ENCODE peak calls at places on chromosomes 6 and 20, in ten cellular contexts. I, L, Z, Q, E, A, V, J, C and X are unnamed samples. For H3K27me3, the result is how much of the 10 kb centered on the place peaks cover.

GRCh38 chr20:2652724-2653510 is 485 bp downstream of the NOP56 start:
- DNase-seq in I (no peak), L (no peak), Z (no peak), Q (no peak), E (peak), A (no peak), V (no peak), J (no peak), C (no peak), X (no peak)

GRCh38 chr6:38794682-38795081 is 79.6 kb downstream of the DNAH8 start:
- DNase-seq in I (no peak), L (no peak), Z (no peak), Q (no peak), E (no peak), A (no peak), V (no peak), J (no peak), C (no peak), X (no peak)

GRCh38 chr20:61325718-61326117 is 73.7 kb downstream of the CDH4 start:
- DNase-seq in I (no peak), L (peak), Z (no peak), Q (no peak), E (no peak), A (no peak), V (no peak), J (no peak), C (no peak), X (no peak)

GRCh38 chr6:118283759-118284158 is 264.3 kb upstream of the PLN start:
- DNase-seq in I (peak), L (no peak), Z (peak), Q (peak), E (peak), A (peak), V (no peak), J (peak), C (peak), X (no peak)

GRCh38 chr6:43687079-43687436 is 533 bp downstream of the MRPS18A start:
- DNase-seq in I (no peak), L (no peak), Z (no peak), Q (no peak), E (no peak), A (no peak), V (peak), J (no peak), C (no peak), X (no peak)

GRCh38 chr6:144094731-144095133 is 641 bp downstream of the SF3B5 start:
- DNase-seq in I (no peak), L (no peak), Z (no peak), Q (no peak), E (peak), A (no peak), V (no peak), J (no peak), C (no peak), X (no peak)

GRCh38 chr6:97312241-97312640 is 29.2 kb upstream of the MMS22L start:
- DNase-seq in I (no peak), L (no peak), Z (no peak), Q (no peak), E (no peak), A (no peak), V (no peak), J (no peak), C (no peak), X (no peak)

GRCh38 chr20:46174469-46175126 is 56.5 kb downstream of the CD40 start:
- DNase-seq in I (peak), L (peak), Z (peak), Q (peak), E (peak), A (peak), V (peak), J (peak), C (peak), X (peak)

GRCh38 chr6:75203721-75204120 is 2.1 kb downstream of the COL12A1 start:
- DNase-seq in I (no peak), L (no peak), Z (no peak), Q (no peak), E (no peak), A (no peak), V (no peak), J (no peak), C (no peak), X (no peak)

GRCh38 chr20:51368461-51369211 is 173.9 kb downstream of the NFATC2 start:
- DNase-seq in I (no peak), L (peak), Z (no peak), Q (no peak), E (no peak), A (no peak), V (peak), J (no peak), C (no peak), X (no peak)

GRCh38 chr6:91926827-91927226 is 1340.0 kb upstream of the MAP3K7 start:
- DNase-seq in I (no peak), L (no peak), Z (no peak), Q (no peak), E (no peak), A (no peak), V (no peak), J (no peak), C (no peak), X (no peak)

GRCh38 chr20:11810316-11811130 is 107.2 kb upstream of the BTBD3 start:
- DNase-seq in I (no peak), L (no peak), Z (no peak), Q (no peak), E (no peak), A (no peak), V (no peak), J (no peak), C (no peak), X (no peak)

GRCh38 chr6:77962070-77962469 is 309.2 kb downstream of the MEI4 start:
- DNase-seq in I (no peak), L (no peak), Z (no peak), Q (no peak), E (no peak), A (no peak), V (no peak), J (no peak), C (no peak), X (no peak)

GRCh38 chr20:38985603-38986170 is 23.5 kb downstream of the DHX35 start:
- DNase-seq in I (peak), L (no peak), Z (no peak), Q (no peak), E (no peak), A (no peak), V (no peak), J (no peak), C (no peak), X (no peak)

GRCh38 chr6:39574991-39575390 is 150.2 kb downstream of the KIF6 start:
- DNase-seq in I (no peak), L (no peak), Z (no peak), Q (no peak), E (no peak), A (no peak), V (no peak), J (no peak), C (no peak), X (no peak)

GRCh38 chr20:57393321-57394086 is 2.3 kb downstream of the RBM38 start:
- DNase-seq in I (no peak), L (no peak), Z (no peak), Q (peak), E (peak), A (no peak), V (peak), J (peak), C (peak), X (no peak)

GRCh38 chr6:110484321-110484720 is 7.9 kb upstream of the SLC22A16 start:
- DNase-seq in I (no peak), L (no peak), Z (no peak), Q (no peak), E (no peak), A (no peak), V (no peak), J (no peak), C (no peak), X (no peak)

GRCh38 chr6:105522626-105523322 is 119.9 kb upstream of the PREP start:
- DNase-seq in I (no peak), L (no peak), Z (no peak), Q (no peak), E (no peak), A (no peak), V (no peak), J (no peak), C (no peak), X (no peak)

GRCh38 chr6:111843347-111844147 is 29.7 kb downstream of the FYN start:
- DNase-seq in I (no peak), L (no peak), Z (no peak), Q (peak), E (no peak), A (no peak), V (no peak), J (no peak), C (no peak), X (no peak)

GRCh38 chr20:31704225-31705119 is 18.2 kb downstream of the BCL2L1 start:
- DNase-seq in I (peak), L (peak), Z (no peak), Q (no peak), E (peak), A (no peak), V (no peak), J (no peak), C (peak), X (peak)

GRCh38 chr6:61886608-61887259 is 399.3 kb downstream of the KHDRBS2 start:
- DNase-seq in I (no peak), L (no peak), Z (no peak), Q (no peak), E (no peak), A (no peak), V (no peak), J (no peak), C (no peak), X (no peak)

GRCh38 chr6:34522740-34523139 is 33.4 kb downstream of the SPDEF start:
- DNase-seq in I (no peak), L (peak), Z (no peak), Q (no peak), E (no peak), A (no peak), V (peak), J (no peak), C (no peak), X (no peak)

GRCh38 chr6:139597781-139598368 is 223.4 kb upstream of the CITED2 start:
- DNase-seq in I (peak), L (peak), Z (peak), Q (no peak), E (no peak), A (peak), V (peak), J (peak), C (no peak), X (no peak)

GRCh38 chr6:30076333-30076732 is 764 bp upstream of the RNF39 start:
- DNase-seq in I (no peak), L (no peak), Z (peak), Q (no peak), E (peak), A (no peak), V (no peak), J (no peak), C (no peak), X (no peak)
- H3K27me3 ChIP-seq in I (half or more), L (under half), Z (under half), Q (under half), E (half or more), A (half or more), V (under half), J (under half), C (under half), X (half or more)

GRCh38 chr6:170293881-170294755 is 3.2 kb upstream of the DLL1 start:
- DNase-seq in I (no peak), L (no peak), Z (no peak), Q (no peak), E (peak), A (no peak), V (no peak), J (no peak), C (no peak), X (no peak)
- H3K27me3 ChIP-seq in I (under half), L (half or more), Z (under half), Q (half or more), E (half or more), A (under half), V (under half), J (under half), C (under half), X (half or more)

GRCh38 chr20:62560162-62560561 is 82.1 kb upstream of the SLCO4A1 start:
- DNase-seq in I (no peak), L (no peak), Z (no peak), Q (no peak), E (no peak), A (no peak), V (no peak), J (no peak), C (no peak), X (no peak)

GRCh38 chr20:62558779-62559178 is 83.0 kb upstream of the GATA5 start:
- DNase-seq in I (no peak), L (no peak), Z (no peak), Q (no peak), E (no peak), A (peak), V (no peak), J (peak), C (no peak), X (no peak)

GRCh38 chr20:62557425-62557824 is 81.6 kb upstream of the GATA5 start:
- DNase-seq in I (no peak), L (no peak), Z (no peak), Q (no peak), E (no peak), A (no peak), V (no peak), J (peak), C (peak), X (no peak)

GRCh38 chr20:62555642-62556420 is 80.0 kb upstream of the GATA5 start:
- DNase-seq in I (no peak), L (no peak), Z (no peak), Q (no peak), E (peak), A (no peak), V (no peak), J (no peak), C (no peak), X (no peak)

DNA sequence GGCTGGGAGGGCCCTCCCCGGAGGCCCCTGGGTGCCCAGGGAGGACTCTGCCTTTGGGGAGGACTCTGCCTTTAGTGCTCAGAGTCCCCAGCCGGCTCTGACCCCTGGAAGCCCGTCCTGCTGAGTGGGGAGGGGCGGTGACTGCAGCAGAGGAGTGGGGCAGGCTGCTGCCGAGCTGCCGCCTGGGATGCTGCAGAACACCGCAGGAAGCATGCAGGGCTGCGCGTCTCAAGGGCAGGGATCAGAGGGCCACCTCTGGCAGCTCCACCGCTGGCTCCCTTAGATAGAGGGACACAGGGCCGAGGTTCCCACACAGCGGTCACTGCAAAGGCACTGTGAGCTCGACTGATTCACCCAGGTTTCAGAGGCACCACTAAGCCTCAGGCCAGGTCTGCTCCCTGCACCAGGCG is 82.2 kb upstream of the GATA5 start:
- DNase-seq in I (no peak), L (no peak), Z (no peak), Q (no peak), E (no peak), A (no peak), V (no peak), J (peak), C (no peak), X (no peak)
- H3K27me3 ChIP-seq in I (under half), L (half or more), Z (half or more), Q (under half), E (under half), A (half or more), V (under half), J (under half), C (half or more), X (half or more)

GRCh38 chr6:99603421-99604160 is 3.0 kb upstream of the PRDM13 start:
- DNase-seq in I (peak), L (no peak), Z (no peak), Q (no peak), E (peak), A (no peak), V (peak), J (no peak), C (no peak), X (no peak)

GRCh38 chr6:99605911-99606669 is 543 bp upstream of the PRDM13 start:
- DNase-seq in I (no peak), L (no peak), Z (no peak), Q (no peak), E (no peak), A (no peak), V (no peak), J (no peak), C (no peak), X (no peak)

GRCh38 chr6:99604161-99605073 is 2.2 kb upstream of the PRDM13 start:
- DNase-seq in I (no peak), L (no peak), Z (no peak), Q (no peak), E (peak), A (no peak), V (no peak), J (no peak), C (no peak), X (no peak)

GRCh38 chr6:99605074-99605726 is 1.4 kb upstream of the PRDM13 start:
- DNase-seq in I (no peak), L (no peak), Z (no peak), Q (no peak), E (peak), A (no peak), V (no peak), J (no peak), C (no peak), X (no peak)

DNA sequence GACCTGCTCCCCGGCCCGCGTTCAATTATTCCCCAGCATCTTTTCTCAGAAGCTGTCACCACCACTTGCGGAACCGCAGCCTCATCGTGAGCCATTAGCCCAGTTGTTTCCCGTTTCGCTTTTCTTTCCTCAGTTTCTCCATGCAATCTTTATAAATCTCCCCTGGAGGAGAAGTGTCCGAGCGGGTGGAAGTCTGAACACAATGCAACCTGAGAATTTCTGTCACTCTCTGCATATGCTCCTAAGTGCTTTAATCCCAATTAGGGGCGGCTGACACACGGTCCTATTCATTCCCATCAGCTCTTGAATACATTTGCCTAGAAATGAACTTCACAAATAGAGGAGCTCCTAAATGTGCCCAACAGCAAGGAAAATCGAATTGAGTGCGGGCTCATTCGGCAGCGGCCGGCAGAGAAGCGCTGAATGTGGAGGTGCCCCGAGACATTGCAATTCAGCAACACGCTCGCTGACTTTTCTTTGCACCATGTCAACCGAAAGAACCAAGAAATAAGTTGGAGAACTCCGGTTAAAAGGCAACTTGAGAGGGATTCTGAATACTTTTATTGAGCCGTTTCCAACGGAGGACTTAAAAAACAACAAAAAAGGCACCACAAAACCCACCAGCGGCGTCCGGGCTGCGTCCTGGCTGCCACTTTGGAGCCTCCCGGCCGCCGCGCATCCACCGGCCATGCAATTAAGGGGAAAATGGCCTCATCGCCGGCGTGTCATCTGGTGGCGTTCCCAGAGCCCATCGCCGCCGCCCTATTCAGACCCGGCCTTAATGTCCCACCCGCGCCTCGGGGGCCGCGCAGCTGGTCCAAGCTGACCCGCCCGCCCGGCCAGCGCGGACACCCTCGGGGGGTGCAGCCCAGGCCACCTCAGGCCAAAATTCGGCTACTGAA is 3.9 kb upstream of the PRDM13 start:
- DNase-seq in I (no peak), L (no peak), Z (no peak), Q (no peak), E (peak), A (no peak), V (no peak), J (no peak), C (no peak), X (no peak)
- H3K27me3 ChIP-seq in I (half or more), L (half or more), Z (half or more), Q (half or more), E (half or more), A (half or more), V (under half), J (half or more), C (under half), X (half or more)

GRCh38 chr6:125850361-125850760 is 59.6 kb downstream of the NCOA7 start:
- DNase-seq in I (no peak), L (no peak), Z (no peak), Q (no peak), E (no peak), A (no peak), V (no peak), J (no peak), C (no peak), X (no peak)
- H3K27me3 ChIP-seq in I (under half), L (under half), Z (under half), Q (under half), E (under half), A (under half), V (under half), J (under half), C (under half), X (under half)